ENCODE peak calls at places on chromosomes 16 and 17, in eight cellular contexts. One of them, this sample, is unnamed.

GRCh38 chr17:35578195-35578928 is at the start of gene PEX12:
- DNase-seq in AG10803: peak
- DNase-seq in MCF 10A: peak
- DNase-seq in GM12864: peak
- DNase-seq in IMR-90: peak
- DNase-seq in esophagus muscularis mucosa: peak
- DNase-seq in fibroblast of lung: peak
- DNase-seq in cardiac muscle cell: peak
- DNase-seq in this sample: peak

GRCh38 chr17:43068570-43069367 is 43.7 kb downstream of the RND2 start:
- DNase-seq in AG10803: no peak
- DNase-seq in MCF 10A: peak
- DNase-seq in GM12864: no peak
- DNase-seq in IMR-90: no peak
- DNase-seq in esophagus muscularis mucosa: no peak
- DNase-seq in fibroblast of lung: no peak
- DNase-seq in cardiac muscle cell: no peak
- DNase-seq in this sample: peak

GRCh38 chr16:85514295-85514600 is 98.9 kb upstream of the GSE1 start:
- DNase-seq in AG10803: no peak
- DNase-seq in MCF 10A: no peak
- DNase-seq in GM12864: no peak
- DNase-seq in IMR-90: peak
- DNase-seq in esophagus muscularis mucosa: no peak
- DNase-seq in fibroblast of lung: no peak
- DNase-seq in cardiac muscle cell: no peak
- DNase-seq in this sample: no peak

GRCh38 chr17:81869221-81870154 is 1.6 kb downstream of the ARHGDIA start:
- DNase-seq in AG10803: peak
- DNase-seq in MCF 10A: peak
- DNase-seq in GM12864: no peak
- DNase-seq in IMR-90: no peak
- DNase-seq in esophagus muscularis mucosa: no peak
- DNase-seq in fibroblast of lung: peak
- DNase-seq in cardiac muscle cell: peak
- DNase-seq in this sample: peak

GRCh38 chr17:78323821-78324390 is 36.0 kb downstream of the SOCS3 start:
- DNase-seq in AG10803: no peak
- DNase-seq in MCF 10A: no peak
- DNase-seq in GM12864: no peak
- DNase-seq in IMR-90: no peak
- DNase-seq in esophagus muscularis mucosa: no peak
- DNase-seq in fibroblast of lung: no peak
- DNase-seq in cardiac muscle cell: no peak
- DNase-seq in this sample: no peak

GRCh38 chr17:50195196-50195865 is 6.1 kb downstream of the COL1A1 start:
- DNase-seq in AG10803: peak
- DNase-seq in MCF 10A: no peak
- DNase-seq in GM12864: no peak
- DNase-seq in IMR-90: peak
- DNase-seq in esophagus muscularis mucosa: no peak
- DNase-seq in fibroblast of lung: no peak
- DNase-seq in cardiac muscle cell: no peak
- DNase-seq in this sample: peak

GRCh38 chr17:59361916-59362810 is 30.7 kb downstream of the YPEL2 start:
- DNase-seq in AG10803: peak
- DNase-seq in MCF 10A: peak
- DNase-seq in GM12864: peak
- DNase-seq in IMR-90: peak
- DNase-seq in esophagus muscularis mucosa: no peak
- DNase-seq in fibroblast of lung: peak
- DNase-seq in cardiac muscle cell: no peak
- DNase-seq in this sample: peak

GRCh38 chr17:60158751-60159478 is 9.1 kb downstream of the CA4 start:
- DNase-seq in AG10803: no peak
- DNase-seq in MCF 10A: no peak
- DNase-seq in GM12864: no peak
- DNase-seq in IMR-90: peak
- DNase-seq in esophagus muscularis mucosa: no peak
- DNase-seq in fibroblast of lung: no peak
- DNase-seq in cardiac muscle cell: peak
- DNase-seq in this sample: no peak

GRCh38 chr16:28876016-28876659 is 2.1 kb upstream of the ATP2A1 start:
- DNase-seq in AG10803: no peak
- DNase-seq in MCF 10A: no peak
- DNase-seq in GM12864: no peak
- DNase-seq in IMR-90: no peak
- DNase-seq in esophagus muscularis mucosa: no peak
- DNase-seq in fibroblast of lung: no peak
- DNase-seq in cardiac muscle cell: no peak
- DNase-seq in this sample: no peak

GRCh38 chr16:28873543-28874201 is 4.6 kb upstream of the ATP2A1 start:
- DNase-seq in AG10803: no peak
- DNase-seq in MCF 10A: peak
- DNase-seq in GM12864: no peak
- DNase-seq in IMR-90: no peak
- DNase-seq in esophagus muscularis mucosa: no peak
- DNase-seq in fibroblast of lung: no peak
- DNase-seq in cardiac muscle cell: no peak
- DNase-seq in this sample: no peak

GRCh38 chr16:28874406-28874805 is 3.9 kb upstream of the ATP2A1 start:
- DNase-seq in AG10803: no peak
- DNase-seq in MCF 10A: no peak
- DNase-seq in GM12864: no peak
- DNase-seq in IMR-90: no peak
- DNase-seq in esophagus muscularis mucosa: no peak
- DNase-seq in fibroblast of lung: no peak
- DNase-seq in cardiac muscle cell: no peak
- DNase-seq in this sample: no peak

GRCh38 chr16:28876973-28877641 is 1.2 kb upstream of the ATP2A1 start:
- DNase-seq in AG10803: no peak
- DNase-seq in MCF 10A: no peak
- DNase-seq in GM12864: no peak
- DNase-seq in IMR-90: no peak
- DNase-seq in esophagus muscularis mucosa: no peak
- DNase-seq in fibroblast of lung: no peak
- DNase-seq in cardiac muscle cell: no peak
- DNase-seq in this sample: no peak

GRCh38 chr16:28875134-28876015 is 2.9 kb upstream of the ATP2A1 start:
- DNase-seq in AG10803: no peak
- DNase-seq in MCF 10A: no peak
- DNase-seq in GM12864: no peak
- DNase-seq in IMR-90: no peak
- DNase-seq in esophagus muscularis mucosa: no peak
- DNase-seq in fibroblast of lung: peak
- DNase-seq in cardiac muscle cell: no peak
- DNase-seq in this sample: no peak
- TF ChIP-seq CTCF in AG10803: no peak
- TF ChIP-seq CTCF in MCF 10A: no peak
- TF ChIP-seq CTCF in GM12864: no peak
- TF ChIP-seq CTCF in IMR-90: no peak
- TF ChIP-seq CTCF in esophagus muscularis mucosa: no peak
- TF ChIP-seq CTCF in fibroblast of lung: peak
- TF ChIP-seq CTCF in cardiac muscle cell: no peak
- TF ChIP-seq CTCF in this sample: no peak

GRCh38 chr17:69090365-69090764 is 29.6 kb upstream of the ABCA9 start:
- DNase-seq in AG10803: peak
- DNase-seq in MCF 10A: no peak
- DNase-seq in GM12864: no peak
- DNase-seq in IMR-90: no peak
- DNase-seq in esophagus muscularis mucosa: no peak
- DNase-seq in fibroblast of lung: peak
- DNase-seq in cardiac muscle cell: no peak
- DNase-seq in this sample: peak

GRCh38 chr17:69082696-69083095 is 22.0 kb upstream of the ABCA9 start:
- DNase-seq in AG10803: no peak
- DNase-seq in MCF 10A: no peak
- DNase-seq in GM12864: no peak
- DNase-seq in IMR-90: no peak
- DNase-seq in esophagus muscularis mucosa: no peak
- DNase-seq in fibroblast of lung: no peak
- DNase-seq in cardiac muscle cell: no peak
- DNase-seq in this sample: no peak

GRCh38 chr17:69088643-69089200 is 28.0 kb upstream of the ABCA9 start:
- DNase-seq in AG10803: no peak
- DNase-seq in MCF 10A: no peak
- DNase-seq in GM12864: no peak
- DNase-seq in IMR-90: no peak
- DNase-seq in esophagus muscularis mucosa: no peak
- DNase-seq in fibroblast of lung: no peak
- DNase-seq in cardiac muscle cell: no peak
- DNase-seq in this sample: no peak

GRCh38 chr17:69084911-69085310 is 24.2 kb upstream of the ABCA9 start:
- DNase-seq in AG10803: no peak
- DNase-seq in MCF 10A: no peak
- DNase-seq in GM12864: no peak
- DNase-seq in IMR-90: no peak
- DNase-seq in esophagus muscularis mucosa: no peak
- DNase-seq in fibroblast of lung: no peak
- DNase-seq in cardiac muscle cell: peak
- DNase-seq in this sample: no peak
- TF ChIP-seq CTCF in AG10803: peak
- TF ChIP-seq CTCF in MCF 10A: no peak
- TF ChIP-seq CTCF in GM12864: peak
- TF ChIP-seq CTCF in IMR-90: no peak
- TF ChIP-seq CTCF in esophagus muscularis mucosa: peak
- TF ChIP-seq CTCF in fibroblast of lung: peak
- TF ChIP-seq CTCF in cardiac muscle cell: peak
- TF ChIP-seq CTCF in this sample: peak

GRCh38 chr16:66266436-66267286 is 99.8 kb upstream of the CDH5 start:
- DNase-seq in AG10803: peak
- DNase-seq in MCF 10A: no peak
- DNase-seq in GM12864: no peak
- DNase-seq in IMR-90: peak
- DNase-seq in esophagus muscularis mucosa: no peak
- DNase-seq in fibroblast of lung: peak
- DNase-seq in cardiac muscle cell: no peak
- DNase-seq in this sample: peak
- TF ChIP-seq CTCF in AG10803: peak
- TF ChIP-seq CTCF in MCF 10A: no peak
- TF ChIP-seq CTCF in GM12864: no peak
- TF ChIP-seq CTCF in IMR-90: no peak
- TF ChIP-seq CTCF in esophagus muscularis mucosa: no peak
- TF ChIP-seq CTCF in fibroblast of lung: no peak
- TF ChIP-seq CTCF in cardiac muscle cell: peak
- TF ChIP-seq CTCF in this sample: peak

GRCh38 chr16:72995151-72995881 is 52.6 kb downstream of the ZFHX3 start:
- DNase-seq in AG10803: no peak
- DNase-seq in MCF 10A: no peak
- DNase-seq in GM12864: no peak
- DNase-seq in IMR-90: no peak
- DNase-seq in esophagus muscularis mucosa: no peak
- DNase-seq in fibroblast of lung: no peak
- DNase-seq in cardiac muscle cell: no peak
- DNase-seq in this sample: no peak
- TF ChIP-seq CTCF in AG10803: peak
- TF ChIP-seq CTCF in MCF 10A: peak
- TF ChIP-seq CTCF in GM12864: peak
- TF ChIP-seq CTCF in IMR-90: peak
- TF ChIP-seq CTCF in esophagus muscularis mucosa: peak
- TF ChIP-seq CTCF in fibroblast of lung: peak
- TF ChIP-seq CTCF in cardiac muscle cell: peak
- TF ChIP-seq CTCF in this sample: peak

DNA sequence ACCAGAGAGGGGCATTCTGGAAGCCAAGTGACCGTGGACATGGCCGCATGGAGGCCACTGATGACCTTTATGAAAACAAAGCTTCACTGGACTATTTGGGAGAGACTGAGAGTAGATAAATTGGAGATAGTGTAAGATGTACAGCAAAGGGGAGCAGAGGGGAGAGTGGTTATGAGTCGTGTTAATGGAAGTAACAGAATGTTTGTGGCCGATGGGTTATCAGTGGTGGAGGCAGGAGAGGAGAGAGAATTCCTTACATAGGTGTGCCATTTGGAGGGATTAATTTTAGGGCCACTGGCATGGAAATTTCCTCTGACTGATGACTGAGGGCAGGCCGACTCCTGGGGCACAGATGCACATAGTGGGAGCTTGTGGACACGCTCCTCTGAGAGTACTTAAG is 19.2 kb downstream of the PRPSAP2 start:
- DNase-seq in AG10803: peak
- DNase-seq in MCF 10A: no peak
- DNase-seq in GM12864: no peak
- DNase-seq in IMR-90: peak
- DNase-seq in esophagus muscularis mucosa: no peak
- DNase-seq in fibroblast of lung: no peak
- DNase-seq in cardiac muscle cell: no peak
- DNase-seq in this sample: no peak
- TF ChIP-seq CTCF in AG10803: no peak
- TF ChIP-seq CTCF in MCF 10A: no peak
- TF ChIP-seq CTCF in GM12864: no peak
- TF ChIP-seq CTCF in IMR-90: no peak
- TF ChIP-seq CTCF in esophagus muscularis mucosa: no peak
- TF ChIP-seq CTCF in fibroblast of lung: no peak
- TF ChIP-seq CTCF in cardiac muscle cell: no peak
- TF ChIP-seq CTCF in this sample: no peak

DNA sequence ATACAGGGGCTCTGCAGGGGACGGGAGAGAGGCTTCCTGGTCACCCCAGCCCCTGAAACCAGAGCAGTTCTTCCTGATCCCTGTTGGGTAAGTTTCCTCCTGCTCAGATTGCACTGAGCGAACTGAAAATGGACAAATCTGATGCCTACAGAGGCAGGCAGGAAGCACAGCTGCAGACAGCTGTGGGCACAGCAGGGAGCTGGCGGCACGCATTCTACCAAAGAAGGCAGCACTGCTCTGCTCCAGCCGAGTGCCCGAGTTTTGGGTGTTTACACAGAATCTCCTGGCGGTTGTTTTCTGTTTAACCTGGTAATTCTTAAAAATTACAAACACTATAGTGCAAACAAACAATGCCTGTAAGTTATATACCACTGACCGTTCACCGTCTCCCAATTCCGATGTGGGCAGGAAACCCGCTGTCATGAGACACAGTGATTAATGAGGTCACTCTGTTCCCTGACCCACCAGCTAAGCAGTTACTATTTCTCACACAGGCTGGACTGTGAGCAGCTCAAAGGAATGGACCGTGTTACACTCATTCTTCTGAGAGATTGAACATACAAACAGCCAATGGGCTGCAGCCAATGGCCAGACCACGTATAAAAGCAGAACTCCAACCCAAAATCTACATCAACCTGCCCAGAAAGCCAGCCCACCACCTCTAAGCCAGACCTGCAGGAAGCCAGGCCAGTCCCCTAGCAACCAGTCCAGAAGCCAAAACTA is 25.5 kb downstream of the NSMCE1 start:
- DNase-seq in AG10803: peak
- DNase-seq in MCF 10A: no peak
- DNase-seq in GM12864: no peak
- DNase-seq in IMR-90: peak
- DNase-seq in esophagus muscularis mucosa: no peak
- DNase-seq in fibroblast of lung: peak
- DNase-seq in cardiac muscle cell: peak
- DNase-seq in this sample: peak
- TF ChIP-seq CTCF in AG10803: peak
- TF ChIP-seq CTCF in MCF 10A: no peak
- TF ChIP-seq CTCF in GM12864: no peak
- TF ChIP-seq CTCF in IMR-90: peak
- TF ChIP-seq CTCF in esophagus muscularis mucosa: peak
- TF ChIP-seq CTCF in fibroblast of lung: no peak
- TF ChIP-seq CTCF in cardiac muscle cell: peak
- TF ChIP-seq CTCF in this sample: no peak